ENCODE peak calls at places on chromosome 11, in five cellular contexts. W is HCT116, A is K562, B is SK-N-SH, J is HepG2. D is an unnamed sample.

GRCh38 chr11:38824573-38824972 is 2226.5 kb upstream of the RAG2 start:
- DNase-seq in J (peak; percentile 8), A (peak; percentile 3), W (no peak), B (peak; percentile 7), D (no peak)

GRCh38 chr11:1260023-1260501 is 37.2 kb downstream of the MUC5B start:
- DNase-seq in W (peak; percentile 42), A (peak; percentile 73), B (peak; percentile 91), J (peak; percentile 37), D (no peak)

GRCh38 chr11:64918056-64918455 is 1.0 kb upstream of the ATG2A start:
- DNase-seq in A (peak; percentile 65), B (no peak), J (peak; percentile 16), W (no peak), D (no peak)

GRCh38 chr11:111812211-111812610 is 46.0 kb upstream of the PPP2R1B start:
- DNase-seq in A (no peak), B (no peak), W (no peak), J (no peak), D (no peak)

GRCh38 chr11:114348200-114349191 is 51.8 kb downstream of the C11orf71 start:
- DNase-seq in W (peak; percentile 51), B (peak; percentile 15), A (peak; percentile 72), J (peak; percentile 39), D (no peak)

GRCh38 chr11:111128471-111128870 is 117.1 kb upstream of the POU2AF2 start:
- DNase-seq in W (no peak), B (no peak), A (no peak), J (no peak), D (no peak)

GRCh38 chr11:2462986-2463765 is 18.4 kb downstream of the KCNQ1 start:
- DNase-seq in J (peak; percentile 65), B (no peak), W (peak; percentile 45), A (no peak), D (no peak)

GRCh38 chr11:61264371-61264770 is 23.4 kb downstream of the PGA5 start:
- DNase-seq in W (no peak), A (no peak), J (no peak), B (no peak), D (no peak)

GRCh38 chr11:130212431-130212961 is 52.9 kb downstream of the ST14 start:
- DNase-seq in W (no peak), B (peak; percentile 41), A (no peak), J (no peak), D (no peak)

GRCh38 chr11:58652726-58653280 is 30.3 kb downstream of the CNTF start:
- DNase-seq in B (no peak), W (no peak), J (no peak), A (no peak), D (no peak)

GRCh38 chr11:5719703-5720495 is 16.3 kb upstream of the OR56B1 start:
- DNase-seq in J (no peak), W (no peak), A (no peak), B (no peak), D (no peak)

GRCh38 chr11:132686827-132687370 is 845.4 kb downstream of the OPCML start:
- DNase-seq in J (no peak), B (no peak), A (no peak), W (no peak), D (no peak)

GRCh38 chr11:32420139-32420538 is 15.2 kb downstream of the WT1 start:
- DNase-seq in B (no peak), W (no peak), J (no peak), A (no peak), D (no peak)

GRCh38 chr11:101862410-101863233 is 52.2 kb upstream of the CEP126 start:
- DNase-seq in J (peak; percentile 76), W (peak; percentile 67), B (peak; percentile 15), A (no peak), D (no peak)

GRCh38 chr11:26703792-26704191 is 18.1 kb downstream of the SLC5A12 start:
- DNase-seq in J (no peak), B (no peak), A (no peak), W (no peak), D (no peak)

GRCh38 chr11:123111465-123111864 is 49.5 kb upstream of the HSPA8 start:
- DNase-seq in A (peak; percentile 39), B (peak; percentile 64), W (peak; percentile 47), J (peak; percentile 38), D (no peak)

GRCh38 chr11:134497586-134497985 is 85.5 kb upstream of the B3GAT1 start:
- DNase-seq in B (no peak), J (no peak), A (no peak), W (no peak), D (no peak)

GRCh38 chr11:109037856-109038780 is 373.2 kb downstream of the DDX10 start:
- DNase-seq in B (no peak), J (no peak), A (no peak), W (no peak), D (no peak)

DNA sequence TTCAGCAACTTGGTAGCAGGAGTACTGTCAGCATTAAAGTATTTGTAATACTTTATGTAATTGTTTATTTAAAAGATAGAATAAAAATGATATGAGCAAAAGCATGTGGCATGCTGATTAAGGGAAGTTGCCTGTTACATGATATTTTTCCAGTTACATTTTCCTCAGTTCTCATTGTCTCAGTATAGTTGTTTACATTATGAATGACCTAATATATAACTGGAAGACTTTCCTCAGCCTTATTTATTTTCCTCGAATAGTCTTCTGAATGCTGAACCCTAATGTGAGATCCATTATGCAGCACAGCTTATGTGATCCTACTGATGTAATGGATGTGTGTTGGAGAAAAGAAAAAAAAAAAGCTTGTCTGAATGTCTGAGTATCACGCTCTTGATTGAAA is 95.5 kb downstream of the LUZP2 start:
- DNase-seq in J (no peak), A (no peak), W (no peak), B (no peak), D (no peak)
- TF ChIP-seq ZBTB33 in J (no peak), A (no peak), W (no peak), B (no peak), D (no peak)

GRCh38 chr11:47361419-47361818 is 8.9 kb upstream of the MYBPC3 start:
- DNase-seq in B (no peak), A (no peak), J (no peak), W (no peak), D (no peak)

GRCh38 chr11:47369676-47370075 is 8.7 kb downstream of the SPI1 start:
- DNase-seq in A (peak; percentile 40), J (no peak), W (no peak), B (no peak), D (no peak)

GRCh38 chr11:47360341-47360740 is 7.8 kb upstream of the MYBPC3 start:
- DNase-seq in B (no peak), A (no peak), J (no peak), W (no peak), D (no peak)

GRCh38 chr11:47366020-47366490 is 12.3 kb downstream of the SPI1 start:
- DNase-seq in B (no peak), J (no peak), W (no peak), A (peak; percentile 73), D (no peak)
- TF ChIP-seq ZBTB33 in B (no peak), J (no peak), W (no peak), A (no peak), D (no peak)

DNA sequence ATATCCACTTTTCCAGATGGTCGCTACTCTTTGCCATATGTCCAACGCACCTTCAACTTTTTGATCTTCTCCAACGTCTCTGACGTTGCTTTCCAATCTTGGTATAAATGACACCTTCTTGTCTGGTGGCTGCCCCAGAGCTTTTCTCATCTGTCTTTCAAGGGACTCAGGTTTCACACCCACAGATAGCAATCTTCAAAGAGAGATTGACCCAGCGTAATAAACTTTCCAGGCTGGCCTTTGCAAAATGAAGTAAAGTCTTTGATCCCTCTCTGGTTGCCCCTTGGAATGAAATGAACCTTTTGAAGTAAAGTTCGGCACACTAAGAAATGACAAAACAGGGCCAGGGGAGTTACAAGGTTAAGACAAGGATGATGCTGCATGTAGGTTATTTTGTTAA is 138.4 kb upstream of the BDNF start:
- DNase-seq in J (no peak), W (no peak), A (no peak), B (no peak), D (no peak)
- TF ChIP-seq ZBTB33 in J (no peak), W (no peak), A (no peak), B (no peak), D (no peak)

DNA sequence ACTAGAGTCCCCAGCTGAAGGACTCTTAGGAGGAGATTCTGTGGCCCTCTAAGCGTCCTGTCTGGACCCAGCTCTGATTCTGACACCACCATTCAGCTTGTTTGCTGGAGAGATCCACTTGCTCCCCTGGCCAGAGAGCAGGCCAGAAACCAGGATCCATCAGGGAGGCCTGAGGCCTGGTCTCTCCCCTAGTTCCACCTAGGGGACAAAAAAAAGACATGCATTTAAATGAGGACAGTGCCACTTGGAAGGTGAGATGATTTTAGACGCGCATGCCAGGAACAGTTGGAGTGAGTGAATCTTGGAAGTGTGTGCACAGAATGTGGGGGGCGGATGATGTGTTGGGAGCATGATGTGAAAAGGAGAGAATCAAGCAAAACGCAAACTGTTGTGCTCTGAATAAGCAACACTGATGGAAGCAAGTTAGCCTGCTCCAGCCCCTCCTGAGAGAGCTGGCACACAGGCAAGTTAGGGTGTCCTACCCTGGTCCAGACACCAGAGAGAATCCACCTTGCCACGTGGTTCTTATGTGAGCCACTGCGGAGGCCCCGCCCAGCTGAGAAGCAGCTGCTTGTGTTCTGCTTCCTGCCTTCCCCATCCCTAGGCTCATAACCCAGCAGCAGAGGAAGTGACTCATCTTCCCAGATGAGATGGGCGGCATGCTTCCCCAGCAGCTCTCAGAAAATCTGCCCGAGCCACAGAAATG is 8.0 kb upstream of the SLCO2B1 start:
- DNase-seq in A (peak; percentile 91), W (peak; percentile 84), J (peak; percentile 72), B (peak; percentile 63), D (peak; percentile 55)
- TF ChIP-seq ZBTB33 in A (no peak), W (no peak), J (no peak), B (no peak), D (no peak)

GRCh38 chr11:13388741-13389140 is 74.3 kb downstream of the BTBD10 start:
- DNase-seq in W (no peak), J (no peak), A (no peak), B (no peak), D (no peak)

GRCh38 chr11:13386567-13386966 is 76.5 kb downstream of the BTBD10 start:
- DNase-seq in B (no peak), J (peak; percentile 43), A (no peak), W (no peak), D (no peak)

DNA sequence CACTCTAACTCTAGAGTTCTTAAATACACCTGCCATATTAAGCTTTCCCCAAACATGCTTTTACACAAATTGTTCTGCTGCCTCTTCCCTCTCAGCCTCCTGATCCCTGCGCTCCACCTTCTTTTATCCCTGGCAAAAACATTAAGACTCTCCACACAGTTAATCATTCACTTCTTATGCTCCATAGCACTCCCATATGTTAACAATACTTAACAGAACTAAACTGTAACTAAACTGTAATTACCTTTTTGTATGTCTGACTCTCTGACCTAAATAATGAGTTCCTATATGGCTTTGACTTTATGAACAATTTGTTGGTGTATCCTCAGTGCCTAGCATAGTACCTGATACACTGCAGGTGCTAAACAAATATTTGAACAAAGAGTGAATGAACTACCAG is 71.8 kb downstream of the BTBD10 start:
- DNase-seq in J (no peak), W (no peak), A (no peak), B (no peak), D (no peak)
- TF ChIP-seq ZBTB33 in J (no peak), W (no peak), A (no peak), B (no peak), D (no peak)

D was measured in GM12878.